ENCODE peak calls at places on chromosomes 16 and 17, in ten cellular contexts. F is foreskin fibroblast, Y is AG04450, L is H9, G is lower leg skin, N is prostate gland, X is type B pancreatic cell, E is tibial artery, V is fibroblast of lung, H is HFFc6. O is an unnamed sample.
A peak's percentile ranks its signal among the peaks of the same experiment; 100 is the strongest.

GRCh38 chr17:79457376-79457775 is 153.5 kb downstream of the RBFOX3 start:
- DNase-seq in F (no peak), Y (no peak), L (no peak), G (no peak), N (no peak), X (no peak), E (no peak), V (no peak), H (no peak), O (no peak)

GRCh38 chr17:13114601-13115024 is 96.8 kb upstream of the ELAC2 start:
- DNase-seq in F (peak; percentile 54), Y (peak; percentile 24), L (peak; percentile 86), G (no peak), N (no peak), X (peak; percentile 71), E (no peak), V (peak; percentile 79), H (peak; percentile 20), O (peak; percentile 49)

GRCh38 chr17:42536372-42537155 is 523 bp downstream of the NAGLU start:
- DNase-seq in F (peak; percentile 95), Y (peak; percentile 62), L (peak; percentile 91), G (peak; percentile 96), N (peak; percentile 76), X (no peak), E (peak; percentile 83), V (peak; percentile 79), H (peak; percentile 64), O (peak; percentile 78)

GRCh38 chr16:10405386-10405939 is 19.6 kb downstream of the ATF7IP2 start:
- DNase-seq in F (no peak), Y (no peak), L (no peak), G (no peak), N (no peak), X (no peak), E (no peak), V (peak; percentile 89), H (no peak), O (no peak)

GRCh38 chr17:9026741-9027140 is 5.4 kb downstream of the NTN1 start:
- DNase-seq in F (no peak), Y (no peak), L (no peak), G (no peak), N (no peak), X (peak; percentile 36), E (no peak), V (no peak), H (no peak), O (no peak)

GRCh38 chr17:61469949-61470348 is 17.7 kb downstream of the TBX4 start:
- DNase-seq in F (no peak), Y (no peak), L (peak; percentile 25), G (no peak), N (no peak), X (no peak), E (no peak), V (no peak), H (no peak), O (no peak)

GRCh38 chr17:50163846-50164696 is 1.7 kb upstream of the SGCA start:
- DNase-seq in F (no peak), Y (no peak), L (no peak), G (no peak), N (no peak), X (no peak), E (no peak), V (no peak), H (no peak), O (no peak)

GRCh38 chr16:12971216-12971615 is 69.8 kb downstream of the SHISA9 start:
- DNase-seq in F (peak; percentile 76), Y (no peak), L (no peak), G (no peak), N (no peak), X (no peak), E (no peak), V (peak; percentile 31), H (peak; percentile 1), O (peak; percentile 37)

GRCh38 chr16:79826732-79827514 is 226.4 kb upstream of the MAF start:
- DNase-seq in F (peak; percentile 50), Y (no peak), L (no peak), G (no peak), N (no peak), X (no peak), E (no peak), V (no peak), H (no peak), O (no peak)

GRCh38 chr17:32487460-32488176 is 825 bp downstream of the CDK5R1 start:
- DNase-seq in F (peak; percentile 35), Y (no peak), L (no peak), G (no peak), N (no peak), X (no peak), E (no peak), V (peak; percentile 16), H (no peak), O (no peak)

GRCh38 chr17:65559802-65560627 is 1.4 kb downstream of the AXIN2 start:
- DNase-seq in F (peak; percentile 25), Y (no peak), L (peak; percentile 74), G (peak; percentile 92), N (peak; percentile 40), X (peak; percentile 84), E (peak; percentile 31), V (peak; percentile 30), H (no peak), O (peak; percentile 58)

GRCh38 chr17:2202302-2202995 is 101.1 kb downstream of the SMG6 start:
- DNase-seq in F (no peak), Y (no peak), L (no peak), G (no peak), N (no peak), X (no peak), E (no peak), V (no peak), H (no peak), O (no peak)

GRCh38 chr16:57667526-57668258 is 414 bp upstream of the ADGRG3 start:
- DNase-seq in F (no peak), Y (no peak), L (peak; percentile 57), G (no peak), N (no peak), X (no peak), E (no peak), V (no peak), H (no peak), O (no peak)
- TF ChIP-seq CTCF in F (no peak), Y (no peak), L (peak; percentile 68), G (no peak), N (no peak), X (peak; percentile 26), E (no peak), V (no peak), H (peak; percentile 51), O (no peak)

GRCh38 chr16:893360-893759 is 77.4 kb downstream of the LMF1 start:
- DNase-seq in F (no peak), Y (no peak), L (no peak), G (no peak), N (no peak), X (no peak), E (no peak), V (no peak), H (no peak), O (no peak)
- TF ChIP-seq CTCF in F (no peak), Y (no peak), L (no peak), G (no peak), N (no peak), X (no peak), E (no peak), V (no peak), H (no peak), O (no peak)

DNA sequence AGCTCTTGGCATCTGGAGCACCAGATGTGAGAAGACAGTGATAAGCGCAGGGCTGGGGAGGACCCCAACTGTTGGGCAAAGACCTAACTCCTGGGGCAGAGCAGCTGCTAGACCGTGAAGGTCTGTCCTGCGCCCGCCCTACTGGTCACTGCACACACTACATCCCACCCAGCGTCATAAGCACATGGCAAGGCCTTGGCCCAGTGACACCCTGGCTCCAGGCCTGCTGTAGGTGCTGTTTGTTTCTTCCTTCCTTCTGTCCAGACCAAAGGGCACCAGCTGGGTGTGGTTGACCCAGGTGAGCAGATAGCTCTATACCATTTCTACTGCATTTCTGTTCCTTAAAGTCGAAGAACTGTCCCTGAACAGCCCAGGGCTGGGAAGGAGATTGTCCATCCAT is 6.4 kb downstream of the TRPV3 start:
- DNase-seq in F (no peak), Y (no peak), L (peak; percentile 57), G (no peak), N (no peak), X (no peak), E (no peak), V (no peak), H (no peak), O (no peak)
- TF ChIP-seq CTCF in F (no peak), Y (peak; percentile 12), L (peak; percentile 47), G (no peak), N (no peak), X (peak; percentile 38), E (no peak), V (no peak), H (peak; percentile 54), O (peak; percentile 9)

GRCh38 chr16:9007177-9007794 is 43.6 kb upstream of the USP7 start:
- DNase-seq in F (peak; percentile 47), Y (peak; percentile 23), L (no peak), G (no peak), N (no peak), X (no peak), E (no peak), V (peak; percentile 14), H (peak; percentile 16), O (no peak)

GRCh38 chr16:9012848-9013507 is 49.3 kb upstream of the USP7 start:
- DNase-seq in F (peak; percentile 35), Y (no peak), L (peak; percentile 93), G (no peak), N (no peak), X (no peak), E (no peak), V (peak; percentile 21), H (no peak), O (no peak)

GRCh38 chr16:9004183-9004582 is 40.5 kb upstream of the USP7 start:
- DNase-seq in F (no peak), Y (no peak), L (no peak), G (no peak), N (no peak), X (no peak), E (no peak), V (no peak), H (no peak), O (no peak)

GRCh38 chr16:9012330-9012729 is 48.6 kb upstream of the USP7 start:
- DNase-seq in F (no peak), Y (no peak), L (no peak), G (no peak), N (no peak), X (no peak), E (no peak), V (no peak), H (no peak), O (no peak)

DNA sequence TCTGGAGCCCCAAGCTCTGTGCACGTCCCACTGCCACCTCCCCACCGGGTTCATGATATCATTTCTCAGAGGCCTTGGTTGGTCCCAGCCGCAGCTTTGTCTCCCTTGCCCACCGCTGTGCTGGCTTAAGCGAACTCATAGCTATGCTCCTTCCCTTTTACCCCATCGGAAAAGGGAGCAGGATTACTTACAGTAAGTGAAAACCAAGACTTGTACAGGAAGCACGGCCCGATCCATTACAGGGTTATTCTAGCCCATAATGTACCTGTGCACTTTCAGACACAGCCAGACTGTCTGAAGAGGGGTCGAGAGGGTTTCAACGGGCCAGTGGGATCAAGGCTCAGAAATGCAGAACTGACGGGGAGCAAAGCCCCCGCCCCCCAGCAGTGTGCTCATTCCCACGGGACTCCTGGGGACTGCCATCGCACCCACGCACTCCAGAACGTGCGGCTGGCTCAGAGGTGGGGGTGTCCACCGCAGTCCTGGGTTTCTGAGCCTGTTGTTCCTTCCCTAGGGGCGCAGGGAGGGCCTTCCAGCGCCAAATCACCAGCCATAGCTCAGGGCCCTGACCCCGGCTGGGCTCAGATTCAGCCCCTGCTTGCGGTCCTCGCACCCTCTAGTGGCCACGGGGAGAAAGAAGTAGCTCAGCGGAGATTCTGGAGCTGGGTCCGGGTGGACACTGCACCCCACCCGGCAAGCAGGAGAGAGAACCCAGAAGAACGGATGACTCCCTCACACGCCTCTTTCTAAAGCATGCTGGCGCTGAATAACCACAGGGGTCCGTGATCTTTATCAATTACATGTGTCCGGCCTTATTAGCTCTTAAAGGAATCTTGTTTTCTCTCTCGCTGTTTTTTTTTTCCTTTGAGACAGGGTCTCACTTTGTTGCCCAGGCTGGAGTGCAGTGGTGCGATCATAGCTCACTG is 44.9 kb upstream of the USP7 start:
- DNase-seq in F (peak; percentile 84), Y (no peak), L (peak; percentile 89), G (peak; percentile 94), N (peak; percentile 51), X (peak; percentile 75), E (peak; percentile 63), V (peak; percentile 57), H (peak; percentile 46), O (peak; percentile 70)
- TF ChIP-seq CTCF in F (peak; percentile 94), Y (peak; percentile 89), L (peak; percentile 95), G (no peak), N (peak; percentile 49), X (peak; percentile 90), E (peak; percentile 74), V (peak; percentile 90), H (peak; percentile 91), O (peak; percentile 71)

O was measured in mesothelial cell of epicardium.